ENCODE peak calls at places on chromosomes 1 and 21, in five cellular contexts. One of them, this sample, is unnamed.

GRCh38 chr1:40710581-40711315 is 19.2 kb downstream of the NFYC start:
- DNase-seq in mesendoderm: peak
- DNase-seq in H9: no peak
- DNase-seq in mesenchymal stem cell: no peak
- DNase-seq in H1: no peak
- DNase-seq in this sample: no peak

GRCh38 chr21:44869860-44870747 is 3.4 kb downstream of the PTTG1IP start:
- DNase-seq in mesendoderm: peak
- DNase-seq in H9: peak
- DNase-seq in mesenchymal stem cell: peak
- DNase-seq in H1: no peak
- DNase-seq in this sample: peak

GRCh38 chr1:11898831-11899467 is 27.3 kb downstream of the KIAA2013 start:
- DNase-seq in mesendoderm: peak
- DNase-seq in H9: peak
- DNase-seq in mesenchymal stem cell: no peak
- DNase-seq in H1: no peak
- DNase-seq in this sample: no peak

GRCh38 chr1:215992620-215993019 is 425.5 kb downstream of the KCTD3 start:
- DNase-seq in mesendoderm: peak
- DNase-seq in H9: no peak
- DNase-seq in mesenchymal stem cell: peak
- DNase-seq in H1: no peak
- DNase-seq in this sample: peak

GRCh38 chr1:113042336-113043143 is 30.5 kb upstream of the LRIG2 start:
- DNase-seq in mesendoderm: peak
- DNase-seq in H9: peak
- DNase-seq in mesenchymal stem cell: peak
- DNase-seq in H1: peak
- DNase-seq in this sample: peak

GRCh38 chr1:107786214-107786842 is 178.7 kb downstream of the VAV3 start:
- DNase-seq in mesendoderm: no peak
- DNase-seq in H9: no peak
- DNase-seq in mesenchymal stem cell: no peak
- DNase-seq in H1: no peak
- DNase-seq in this sample: no peak

GRCh38 chr1:17201201-17202021 is 3.5 kb upstream of the PADI1 start:
- DNase-seq in mesendoderm: no peak
- DNase-seq in H9: peak
- DNase-seq in mesenchymal stem cell: no peak
- DNase-seq in H1: no peak
- DNase-seq in this sample: no peak

GRCh38 chr1:206890690-206891089 is 6.6 kb upstream of the IL24 start:
- DNase-seq in mesendoderm: no peak
- DNase-seq in H9: no peak
- DNase-seq in mesenchymal stem cell: peak
- DNase-seq in H1: no peak
- DNase-seq in this sample: peak

GRCh38 chr1:41348394-41348793 is 12.8 kb upstream of the FOXO6 start:
- DNase-seq in mesendoderm: no peak
- DNase-seq in H9: no peak
- DNase-seq in mesenchymal stem cell: no peak
- DNase-seq in H1: no peak
- DNase-seq in this sample: no peak

GRCh38 chr1:244049969-244050834 is 881 bp upstream of the ZBTB18 start:
- DNase-seq in mesendoderm: peak
- DNase-seq in H9: no peak
- DNase-seq in mesenchymal stem cell: peak
- DNase-seq in H1: no peak
- DNase-seq in this sample: no peak

GRCh38 chr1:53376742-53377437 is 49.0 kb upstream of the LRP8 start:
- DNase-seq in mesendoderm: no peak
- DNase-seq in H9: peak
- DNase-seq in mesenchymal stem cell: no peak
- DNase-seq in H1: no peak
- DNase-seq in this sample: no peak

GRCh38 chr1:101506541-101507164 is 269.8 kb downstream of the S1PR1 start:
- DNase-seq in mesendoderm: peak
- DNase-seq in H9: no peak
- DNase-seq in mesenchymal stem cell: peak
- DNase-seq in H1: no peak
- DNase-seq in this sample: peak

GRCh38 chr1:7375781-7376660 is 395.1 kb upstream of the VAMP3 start:
- DNase-seq in mesendoderm: no peak
- DNase-seq in H9: no peak
- DNase-seq in mesenchymal stem cell: no peak
- DNase-seq in H1: no peak
- DNase-seq in this sample: no peak

GRCh38 chr21:32682696-32683474 is 44.9 kb downstream of the SYNJ1 start:
- DNase-seq in mesendoderm: no peak
- DNase-seq in H9: no peak
- DNase-seq in mesenchymal stem cell: no peak
- DNase-seq in H1: no peak
- DNase-seq in this sample: no peak

GRCh38 chr21:28936036-28936435 is 56.6 kb downstream of the LTN1 start:
- DNase-seq in mesendoderm: no peak
- DNase-seq in H9: no peak
- DNase-seq in mesenchymal stem cell: no peak
- DNase-seq in H1: no peak
- DNase-seq in this sample: no peak

GRCh38 chr1:117341123-117341522 is 26.1 kb upstream of the MAN1A2 start:
- DNase-seq in mesendoderm: peak
- DNase-seq in H9: no peak
- DNase-seq in mesenchymal stem cell: no peak
- DNase-seq in H1: no peak
- DNase-seq in this sample: no peak

GRCh38 chr1:160108888-160109662 is 6.5 kb upstream of the ATP1A2 start:
- DNase-seq in mesendoderm: peak
- DNase-seq in H9: no peak
- DNase-seq in mesenchymal stem cell: peak
- DNase-seq in H1: no peak
- DNase-seq in this sample: peak

GRCh38 chr1:198102454-198102791 is 54.4 kb upstream of the NEK7 start:
- DNase-seq in mesendoderm: no peak
- DNase-seq in H9: no peak
- DNase-seq in mesenchymal stem cell: no peak
- DNase-seq in H1: no peak
- DNase-seq in this sample: peak

GRCh38 chr1:94803517-94804441 is 16.4 kb upstream of the SLC44A3 start:
- DNase-seq in mesendoderm: peak
- DNase-seq in H9: no peak
- DNase-seq in mesenchymal stem cell: peak
- DNase-seq in H1: no peak
- DNase-seq in this sample: peak

GRCh38 chr1:224922404-224923164 is 6.9 kb upstream of the DNAH14 start:
- DNase-seq in mesendoderm: peak
- DNase-seq in H9: peak
- DNase-seq in mesenchymal stem cell: peak
- DNase-seq in H1: no peak
- DNase-seq in this sample: peak

GRCh38 chr21:45103966-45104520 is 29.7 kb downstream of the ADARB1 start:
- DNase-seq in mesendoderm: no peak
- DNase-seq in H9: no peak
- DNase-seq in mesenchymal stem cell: no peak
- DNase-seq in H1: no peak
- DNase-seq in this sample: no peak

GRCh38 chr1:190084552-190084951 is 393.1 kb downstream of the BRINP3 start:
- DNase-seq in mesendoderm: peak
- DNase-seq in H9: peak
- DNase-seq in mesenchymal stem cell: no peak
- DNase-seq in H1: peak
- DNase-seq in this sample: no peak

GRCh38 chr1:59716551-59717231 is 98.1 kb upstream of the HOOK1 start:
- DNase-seq in mesendoderm: no peak
- DNase-seq in H9: no peak
- DNase-seq in mesenchymal stem cell: no peak
- DNase-seq in H1: no peak
- DNase-seq in this sample: no peak

GRCh38 chr1:23980725-23981063 is 567 bp upstream of the SRSF10 start:
- DNase-seq in mesendoderm: peak
- DNase-seq in H9: peak
- DNase-seq in mesenchymal stem cell: peak
- DNase-seq in H1: no peak
- DNase-seq in this sample: peak

GRCh38 chr1:20211511-20211931 is 25.2 kb upstream of the PLA2G2C start:
- DNase-seq in mesendoderm: no peak
- DNase-seq in H9: no peak
- DNase-seq in mesenchymal stem cell: no peak
- DNase-seq in H1: no peak
- DNase-seq in this sample: no peak

GRCh38 chr1:215888159-215888558 is 321.1 kb downstream of the KCTD3 start:
- DNase-seq in mesendoderm: peak
- DNase-seq in H9: no peak
- DNase-seq in mesenchymal stem cell: no peak
- DNase-seq in H1: no peak
- DNase-seq in this sample: no peak

GRCh38 chr1:91282695-91283420 is 121.8 kb downstream of the HFM1 start:
- DNase-seq in mesendoderm: peak
- DNase-seq in H9: peak
- DNase-seq in mesenchymal stem cell: peak
- DNase-seq in H1: peak
- DNase-seq in this sample: peak

GRCh38 chr1:64976361-64976760 is 10.0 kb upstream of the JAK1 start:
- DNase-seq in mesendoderm: no peak
- DNase-seq in H9: no peak
- DNase-seq in mesenchymal stem cell: no peak
- DNase-seq in H1: no peak
- DNase-seq in this sample: no peak

GRCh38 chr1:158024737-158025136 is 31.3 kb downstream of the KIRREL1 start:
- DNase-seq in mesendoderm: no peak
- DNase-seq in H9: no peak
- DNase-seq in mesenchymal stem cell: no peak
- DNase-seq in H1: no peak
- DNase-seq in this sample: no peak

GRCh38 chr1:109815809-109816791 is 52.4 kb upstream of the EPS8L3 start:
- DNase-seq in mesendoderm: no peak
- DNase-seq in H9: peak
- DNase-seq in mesenchymal stem cell: no peak
- DNase-seq in H1: no peak
- DNase-seq in this sample: no peak

DNA sequence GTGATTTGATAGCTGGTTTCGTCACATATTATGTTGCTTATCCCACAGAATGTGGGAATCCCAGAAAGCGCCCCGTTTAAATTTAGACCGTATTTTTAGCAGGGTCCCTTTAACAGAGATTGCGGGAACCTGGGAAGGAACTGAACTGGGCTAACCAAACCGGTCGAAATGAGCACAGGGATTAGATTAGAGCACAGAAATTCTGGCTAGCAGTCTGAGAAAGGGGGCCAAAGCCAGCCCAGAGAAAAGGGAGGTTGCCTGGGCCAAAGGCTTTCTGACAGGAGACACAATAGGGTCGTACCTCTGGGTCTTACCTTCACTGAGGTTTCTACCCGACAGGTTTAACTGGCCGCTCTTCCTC is 323 bp downstream of the LRRC40 start:
- DNase-seq in mesendoderm: no peak
- DNase-seq in H9: no peak
- DNase-seq in mesenchymal stem cell: no peak
- DNase-seq in H1: no peak
- DNase-seq in this sample: no peak
- H3K23ac ChIP-seq in mesendoderm: no peak
- H3K23ac ChIP-seq in H9: no peak
- H3K23ac ChIP-seq in mesenchymal stem cell: no peak
- H3K23ac ChIP-seq in H1: no peak
- H3K23ac ChIP-seq in this sample: peak

GRCh38 chr1:154972517-154973343 is 1.8 kb upstream of the CKS1B start:
- DNase-seq in mesendoderm: peak
- DNase-seq in H9: peak
- DNase-seq in mesenchymal stem cell: peak
- DNase-seq in H1: peak
- DNase-seq in this sample: peak

GRCh38 chr1:154969741-154970452 is 650 bp downstream of the SHC1 start:
- DNase-seq in mesendoderm: no peak
- DNase-seq in H9: no peak
- DNase-seq in mesenchymal stem cell: no peak
- DNase-seq in H1: no peak
- DNase-seq in this sample: no peak

GRCh38 chr1:154972213-154972516 is 1.6 kb upstream of the SHC1 start:
- DNase-seq in mesendoderm: no peak
- DNase-seq in H9: no peak
- DNase-seq in mesenchymal stem cell: no peak
- DNase-seq in H1: no peak
- DNase-seq in this sample: no peak

GRCh38 chr1:154970631-154971340 is at the start of gene SHC1:
- DNase-seq in mesendoderm: peak
- DNase-seq in H9: peak
- DNase-seq in mesenchymal stem cell: peak
- DNase-seq in H1: peak
- DNase-seq in this sample: peak

GRCh38 chr1:154971341-154971998 is 923 bp upstream of the SHC1 start:
- DNase-seq in mesendoderm: peak
- DNase-seq in H9: no peak
- DNase-seq in mesenchymal stem cell: no peak
- DNase-seq in H1: no peak
- DNase-seq in this sample: no peak
- H3K23ac ChIP-seq in mesendoderm: peak
- H3K23ac ChIP-seq in H9: no peak
- H3K23ac ChIP-seq in mesenchymal stem cell: no peak
- H3K23ac ChIP-seq in H1: peak
- H3K23ac ChIP-seq in this sample: peak

GRCh38 chr1:36912365-36912840 is 121.9 kb downstream of the GRIK3 start:
- DNase-seq in mesendoderm: no peak
- DNase-seq in H9: peak
- DNase-seq in mesenchymal stem cell: no peak
- DNase-seq in H1: no peak
- DNase-seq in this sample: no peak
- H3K23ac ChIP-seq in mesendoderm: no peak
- H3K23ac ChIP-seq in H9: no peak
- H3K23ac ChIP-seq in mesenchymal stem cell: no peak
- H3K23ac ChIP-seq in H1: no peak
- H3K23ac ChIP-seq in this sample: no peak

GRCh38 chr1:205523891-205524793 is 19.7 kb downstream of the CDK18 start:
- DNase-seq in mesendoderm: peak
- DNase-seq in H9: peak
- DNase-seq in mesenchymal stem cell: peak
- DNase-seq in H1: peak
- DNase-seq in this sample: peak
- H3K23ac ChIP-seq in mesendoderm: no peak
- H3K23ac ChIP-seq in H9: no peak
- H3K23ac ChIP-seq in mesenchymal stem cell: no peak
- H3K23ac ChIP-seq in H1: no peak
- H3K23ac ChIP-seq in this sample: no peak

GRCh38 chr1:3355089-3355488 is 99.4 kb upstream of the ARHGEF16 start:
- DNase-seq in mesendoderm: no peak
- DNase-seq in H9: no peak
- DNase-seq in mesenchymal stem cell: no peak
- DNase-seq in H1: no peak
- DNase-seq in this sample: no peak

GRCh38 chr1:3352952-3353331 is 101.5 kb upstream of the ARHGEF16 start:
- DNase-seq in mesendoderm: no peak
- DNase-seq in H9: no peak
- DNase-seq in mesenchymal stem cell: no peak
- DNase-seq in H1: no peak
- DNase-seq in this sample: no peak

GRCh38 chr1:3355894-3356826 is 98.3 kb upstream of the ARHGEF16 start:
- DNase-seq in mesendoderm: no peak
- DNase-seq in H9: no peak
- DNase-seq in mesenchymal stem cell: no peak
- DNase-seq in H1: no peak
- DNase-seq in this sample: no peak

GRCh38 chr1:3352084-3352951 is 102.1 kb upstream of the ARHGEF16 start:
- DNase-seq in mesendoderm: peak
- DNase-seq in H9: peak
- DNase-seq in mesenchymal stem cell: peak
- DNase-seq in H1: no peak
- DNase-seq in this sample: peak

GRCh38 chr1:3353901-3354300 is 100.6 kb upstream of the ARHGEF16 start:
- DNase-seq in mesendoderm: no peak
- DNase-seq in H9: no peak
- DNase-seq in mesenchymal stem cell: no peak
- DNase-seq in H1: no peak
- DNase-seq in this sample: no peak
- H3K23ac ChIP-seq in mesendoderm: no peak
- H3K23ac ChIP-seq in H9: no peak
- H3K23ac ChIP-seq in mesenchymal stem cell: no peak
- H3K23ac ChIP-seq in H1: no peak
- H3K23ac ChIP-seq in this sample: no peak